ENCODE peak calls at places on chromosome 14, in six cellular contexts. S is sigmoid colon; Y is CD4-positive, CD25-positive, alpha-beta regulatory T cell; V is stomach; H is neural progenitor cell; X is A549. T is an unnamed sample.

GRCh38 chr14:36214476-36215216 is 38.1 kb upstream of the PTCSC3 start:
- DNase-seq in Y (no peak), V (no peak), H (peak), S (no peak), X (no peak), T (no peak)

GRCh38 chr14:77284066-77284855 is 13.3 kb upstream of the NGB start:
- DNase-seq in Y (no peak), X (no peak), S (peak), H (no peak), V (no peak), T (no peak)

GRCh38 chr14:104461676-104462443 is 117.7 kb upstream of the C14orf180 start:
- DNase-seq in X (no peak), V (no peak), Y (no peak), S (no peak), H (peak), T (no peak)

GRCh38 chr14:49921401-49921800 is 28.5 kb downstream of the ARF6 start:
- DNase-seq in H (no peak), S (no peak), Y (no peak), V (no peak), X (no peak), T (no peak)

GRCh38 chr14:59275668-59276067 is 87.2 kb downstream of the DAAM1 start:
- DNase-seq in Y (peak), H (no peak), S (no peak), X (peak), V (no peak), T (no peak)

GRCh38 chr14:104665663-104666522 is 23.5 kb upstream of the INF2 start:
- DNase-seq in H (peak), S (peak), X (peak), Y (peak), V (peak), T (peak)

GRCh38 chr14:39499514-39499913 is 67.3 kb upstream of the FBXO33 start:
- DNase-seq in Y (no peak), X (no peak), S (no peak), H (no peak), V (no peak), T (no peak)

GRCh38 chr14:59678352-59678751 is 101.7 kb upstream of the CCDC175 start:
- DNase-seq in V (no peak), X (no peak), H (no peak), S (no peak), Y (no peak), T (no peak)

GRCh38 chr14:23631702-23632460 is 4.3 kb upstream of the DHRS2 start:
- DNase-seq in Y (peak), X (peak), S (peak), V (peak), H (peak), T (peak)

GRCh38 chr14:65167072-65167645 is 64.8 kb upstream of the MAX start:
- DNase-seq in S (no peak), Y (peak), V (no peak), X (peak), H (no peak), T (no peak)

GRCh38 chr14:105817971-105818711 is 291.8 kb downstream of the TMEM121 start:
- DNase-seq in S (no peak), Y (no peak), H (no peak), X (no peak), V (no peak), T (no peak)

GRCh38 chr14:40685764-40686163 is 920.9 kb upstream of the LRFN5 start:
- DNase-seq in V (no peak), X (no peak), H (no peak), S (no peak), Y (no peak), T (no peak)

GRCh38 chr14:94601961-94602391 is 10.2 kb upstream of the SERPINA3 start:
- DNase-seq in X (peak), V (peak), S (peak), H (no peak), Y (no peak), T (peak)

GRCh38 chr14:92607702-92608429 is 94.3 kb downstream of the RIN3 start:
- DNase-seq in Y (no peak), X (peak), S (no peak), H (no peak), V (no peak), T (peak)

GRCh38 chr14:61140872-61141271 is 140.3 kb downstream of the TMEM30B start:
- DNase-seq in V (no peak), S (no peak), Y (no peak), X (no peak), H (no peak), T (no peak)

GRCh38 chr14:99966030-99966429 is 99.2 kb upstream of the EVL start:
- DNase-seq in Y (no peak), X (no peak), V (no peak), H (no peak), S (no peak), T (no peak)

GRCh38 chr14:99968156-99968920 is 96.9 kb upstream of the EVL start:
- DNase-seq in H (no peak), X (no peak), S (no peak), V (no peak), Y (no peak), T (no peak)

GRCh38 chr14:99964979-99965378 is 100.2 kb upstream of the EVL start:
- DNase-seq in H (no peak), Y (no peak), S (no peak), X (no peak), V (no peak), T (no peak)

GRCh38 chr14:99966436-99966835 is 98.8 kb upstream of the EVL start:
- DNase-seq in S (peak), H (no peak), X (no peak), Y (no peak), V (no peak), T (no peak)

DNA sequence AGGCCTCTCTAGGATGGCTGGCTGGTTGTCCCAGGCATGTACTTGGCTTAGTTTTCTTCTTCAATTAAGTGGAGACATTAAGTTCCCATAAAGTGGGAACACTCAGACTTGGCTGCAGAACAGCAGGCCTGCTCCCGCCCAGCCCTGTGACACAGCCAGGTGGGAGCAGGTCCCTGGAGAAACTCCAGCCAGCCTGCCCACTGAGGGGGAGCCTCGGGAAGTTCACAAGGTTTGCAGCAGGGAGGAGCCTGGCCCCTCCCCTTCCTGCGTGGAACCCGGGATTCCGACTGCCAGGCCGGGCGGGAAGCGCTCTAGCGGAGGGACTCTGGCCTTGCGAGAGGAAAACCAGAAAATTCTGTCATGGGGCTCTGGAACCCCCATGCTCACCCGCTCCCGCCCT is 98.3 kb upstream of the EVL start:
- DNase-seq in S (peak), X (no peak), Y (no peak), V (no peak), H (no peak), T (no peak)
- H3K27ac ChIP-seq in S (no peak), X (no peak), Y (no peak), V (no peak), H (no peak), T (no peak)

GRCh38 chr14:70873627-70874026 is 33.6 kb upstream of the PCNX1 start:
- DNase-seq in S (no peak), X (no peak), Y (peak), V (no peak), H (no peak), T (no peak)

GRCh38 chr14:70871863-70872677 is 35.2 kb upstream of the PCNX1 start:
- DNase-seq in V (no peak), X (no peak), S (no peak), H (no peak), Y (peak), T (peak)

GRCh38 chr14:70871001-70871400 is 36.3 kb upstream of the PCNX1 start:
- DNase-seq in H (no peak), S (no peak), Y (no peak), V (no peak), X (no peak), T (no peak)

GRCh38 chr14:70872678-70873020 is 34.6 kb upstream of the PCNX1 start:
- DNase-seq in S (no peak), H (no peak), X (no peak), V (no peak), Y (no peak), T (no peak)
- H3K4me3 ChIP-seq in S (no peak), H (no peak), X (no peak), V (no peak), Y (peak), T (no peak)

GRCh38 chr14:22610931-22611330 is 12.8 kb downstream of the ABHD4 start:
- DNase-seq in Y (no peak), H (no peak), X (no peak), S (no peak), V (no peak), T (no peak)

GRCh38 chr14:22614240-22614799 is 16.2 kb downstream of the ABHD4 start:
- DNase-seq in Y (no peak), S (no peak), V (no peak), X (peak), H (peak), T (no peak)

GRCh38 chr14:22613736-22614239 is 15.7 kb downstream of the ABHD4 start:
- DNase-seq in S (no peak), Y (no peak), V (no peak), X (no peak), H (no peak), T (no peak)

GRCh38 chr14:22607291-22607690 is 9.2 kb downstream of the ABHD4 start:
- DNase-seq in X (no peak), S (no peak), H (no peak), V (no peak), Y (no peak), T (no peak)

DNA sequence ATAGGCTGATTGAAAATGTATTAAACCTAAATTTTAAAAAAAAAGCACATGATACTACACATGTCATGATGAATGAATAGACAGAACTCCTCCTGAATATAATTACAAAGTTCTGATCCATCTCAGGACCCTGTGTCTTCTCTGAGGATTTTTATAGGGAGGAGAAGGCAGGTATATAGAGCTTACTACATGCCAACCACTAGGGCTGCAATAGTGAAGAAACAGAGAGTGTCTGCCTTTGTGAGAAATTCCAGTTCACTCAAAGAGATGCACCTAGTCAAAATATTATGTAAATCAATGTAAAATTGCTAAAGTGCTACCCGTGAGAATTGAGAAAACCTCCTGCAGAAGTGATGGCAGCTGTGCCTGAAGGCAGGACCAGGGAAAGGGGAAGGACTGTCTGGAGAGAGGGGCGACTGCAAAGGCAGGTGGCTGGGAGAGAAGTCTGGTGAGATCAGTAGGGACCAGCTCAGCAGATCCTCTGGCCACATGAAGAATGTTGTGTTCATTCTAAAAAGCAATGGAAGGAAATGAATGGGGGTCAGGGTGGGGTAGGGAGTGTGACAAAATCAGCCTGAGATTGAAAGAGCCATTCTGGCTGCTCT is 15.1 kb downstream of the ABHD4 start:
- DNase-seq in S (no peak), H (no peak), X (no peak), Y (no peak), V (no peak), T (no peak)
- H3K27ac ChIP-seq in S (no peak), H (no peak), X (peak), Y (no peak), V (peak), T (no peak)

GRCh38 chr14:34537677-34538009 is 1.9 kb downstream of the EAPP start:
- DNase-seq in S (no peak), H (no peak), X (no peak), Y (no peak), V (no peak), T (no peak)
- H3K4me3 ChIP-seq in S (no peak), H (peak), X (no peak), Y (peak), V (peak), T (peak)

GRCh38 chr14:32480337-32480736 is 151.2 kb downstream of the AKAP6 start:
- DNase-seq in Y (no peak), S (no peak), H (no peak), V (no peak), X (no peak), T (no peak)
- H3K27ac ChIP-seq in Y (no peak), S (peak), H (no peak), V (no peak), X (no peak), T (no peak)

T was measured in small intestine.